ENCODE peak calls at places on chromosomes 2 and 18, in eight cellular contexts. X, W, B, Q, O, C, H and J are unnamed samples.

GRCh38 chr18:75211721-75212625 is 1.4 kb downstream of the TSHZ1 start:
- DNase-seq in X (peak; percentile 73), W (peak; percentile 80), B (peak; percentile 48), Q (peak; percentile 66), O (peak; percentile 86), C (no peak), H (peak; percentile 43), J (peak; percentile 58)

GRCh38 chr2:65279756-65280155 is 52.1 kb downstream of the ACTR2 start:
- DNase-seq in X (no peak), W (no peak), B (no peak), Q (no peak), O (no peak), C (no peak), H (no peak), J (no peak)

GRCh38 chr2:11665510-11666362 is 4.3 kb downstream of the NTSR2 start:
- DNase-seq in X (no peak), W (peak; percentile 49), B (no peak), Q (no peak), O (no peak), C (no peak), H (no peak), J (no peak)

GRCh38 chr2:196173505-196173904 is 2.1 kb upstream of the STK17B start:
- DNase-seq in X (no peak), W (no peak), B (no peak), Q (no peak), O (no peak), C (no peak), H (no peak), J (no peak)

GRCh38 chr2:144426981-144427479 is 92.9 kb downstream of the ZEB2 start:
- DNase-seq in X (no peak), W (no peak), B (no peak), Q (no peak), O (no peak), C (no peak), H (peak; percentile 57), J (no peak)

GRCh38 chr18:1011342-1011741 is 106.7 kb downstream of the ADCYAP1 start:
- DNase-seq in X (no peak), W (no peak), B (no peak), Q (no peak), O (no peak), C (no peak), H (no peak), J (no peak)

GRCh38 chr2:136025057-136025973 is 39.9 kb upstream of the DARS1 start:
- DNase-seq in X (peak; percentile 76), W (peak; percentile 68), B (peak; percentile 99), Q (peak; percentile 82), O (peak; percentile 96), C (no peak), H (peak; percentile 80), J (no peak)

GRCh38 chr18:44179693-44180092 is 501.0 kb upstream of the SETBP1 start:
- DNase-seq in X (no peak), W (no peak), B (no peak), Q (no peak), O (no peak), C (no peak), H (no peak), J (no peak)

GRCh38 chr2:231200805-231201474 is 2.5 kb downstream of the ARMC9 start:
- DNase-seq in X (no peak), W (peak; percentile 54), B (no peak), Q (no peak), O (no peak), C (no peak), H (peak; percentile 50), J (no peak)

GRCh38 chr2:152649997-152650396 is 67.3 kb downstream of the PRPF40A start:
- DNase-seq in X (no peak), W (no peak), B (no peak), Q (no peak), O (no peak), C (no peak), H (no peak), J (no peak)

GRCh38 chr2:240109386-240109785 is 26.7 kb downstream of the COPS9 start:
- DNase-seq in X (no peak), W (no peak), B (no peak), Q (no peak), O (no peak), C (no peak), H (no peak), J (no peak)

GRCh38 chr2:240111253-240111652 is 24.9 kb downstream of the COPS9 start:
- DNase-seq in X (no peak), W (no peak), B (no peak), Q (no peak), O (no peak), C (no peak), H (peak; percentile 12), J (no peak)

GRCh38 chr2:240107386-240107785 is 28.7 kb downstream of the COPS9 start:
- DNase-seq in X (no peak), W (no peak), B (peak; percentile 25), Q (no peak), O (no peak), C (no peak), H (no peak), J (no peak)

DNA sequence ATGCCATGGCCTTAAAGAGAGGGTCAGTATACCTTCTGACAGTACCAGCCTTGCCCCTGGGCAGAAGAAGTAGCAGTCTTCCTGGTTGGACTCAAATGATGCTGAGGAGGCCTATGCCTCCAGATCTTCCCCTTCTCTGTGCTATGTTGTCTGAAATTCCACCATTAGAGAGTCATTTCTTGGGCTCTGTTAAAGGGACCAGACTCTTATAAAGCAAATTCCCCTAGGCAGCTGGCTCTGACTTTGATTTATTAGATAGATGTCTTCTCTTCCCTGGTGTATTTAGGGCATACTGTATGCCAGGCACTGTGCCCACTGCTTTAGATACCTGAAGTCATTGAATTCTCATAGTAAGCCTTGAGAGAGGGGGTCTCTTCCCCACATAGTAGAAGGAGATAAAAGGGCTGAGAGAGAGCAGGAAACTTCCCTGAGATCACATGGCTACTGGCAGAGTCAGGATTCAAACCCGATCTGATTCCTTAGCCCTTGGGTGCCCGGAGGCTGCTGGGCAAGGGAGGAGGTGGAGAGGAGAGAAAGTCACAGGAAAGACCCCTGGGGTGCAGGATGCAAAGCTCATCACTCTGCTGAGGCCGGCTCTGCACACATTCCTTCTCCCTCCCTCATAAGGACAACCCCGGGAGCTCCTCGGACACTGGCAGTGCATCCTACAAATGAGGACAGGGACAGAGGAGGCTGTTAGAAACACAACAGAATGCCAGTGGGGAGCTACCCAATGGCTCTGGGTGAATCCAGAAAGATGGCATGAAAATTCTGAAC is 23.0 kb downstream of the COPS9 start:
- DNase-seq in X (no peak), W (no peak), B (peak; percentile 25), Q (no peak), O (peak; percentile 80), C (no peak), H (no peak), J (no peak)
- H3K27me3 ChIP-seq in X (no peaks in the 10 kb centered on the region), W (no peaks in the 10 kb centered on the region), B (no peaks in the 10 kb centered on the region), Q (no peaks in the 10 kb centered on the region), O (no peaks in the 10 kb centered on the region), C (peaks cover 16% of the 10 kb centered on the region), H (no peaks in the 10 kb centered on the region), J (no peaks in the 10 kb centered on the region)

GRCh38 chr2:141399270-141399669 is 731.5 kb downstream of the LRP1B start:
- DNase-seq in X (no peak), W (no peak), B (peak; percentile 43), Q (no peak), O (peak; percentile 63), C (no peak), H (peak; percentile 40), J (no peak)
- TF ChIP-seq CTCF in X (no peak), W (no peak), B (peak; percentile 71), Q (no peak), O (peak; percentile 80), C (no peak), H (peak; percentile 61), J (peak; percentile 62)

GRCh38 chr18:7429831-7430230 is 137.3 kb upstream of the PTPRM start:
- DNase-seq in X (no peak), W (no peak), B (no peak), Q (no peak), O (no peak), C (no peak), H (no peak), J (no peak)
- H3K27me3 ChIP-seq in X (no peaks in the 10 kb centered on the region), W (no peaks in the 10 kb centered on the region), B (no peaks in the 10 kb centered on the region), Q (no peaks in the 10 kb centered on the region), O (no peaks in the 10 kb centered on the region), C (no peaks in the 10 kb centered on the region), H (no peaks in the 10 kb centered on the region), J (no peaks in the 10 kb centered on the region)

DNA sequence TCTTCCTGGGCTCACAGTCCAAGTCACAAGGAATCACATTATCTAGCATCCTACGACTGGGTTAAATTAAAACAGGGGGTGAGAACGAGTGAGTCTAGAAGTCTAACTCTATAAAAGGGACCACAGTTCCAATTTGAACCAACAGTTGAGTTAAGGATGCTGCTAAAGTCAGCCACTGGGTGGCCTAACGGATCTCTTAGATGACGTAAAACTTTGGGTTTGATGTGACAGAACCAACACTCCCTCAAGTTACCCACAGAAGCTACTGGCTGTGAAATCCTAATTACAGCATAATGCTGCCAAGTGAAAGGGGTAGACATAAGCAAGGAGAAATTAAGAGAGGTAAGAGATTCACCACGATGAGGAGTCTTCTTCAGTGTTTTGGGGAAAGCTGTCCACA is 32.7 kb upstream of the RUFY4 start:
- DNase-seq in X (no peak), W (no peak), B (no peak), Q (no peak), O (peak; percentile 39), C (no peak), H (no peak), J (no peak)
- TF ChIP-seq CTCF in X (no peak), W (no peak), B (peak; percentile 18), Q (no peak), O (peak; percentile 64), C (no peak), H (no peak), J (no peak)

GRCh38 chr2:98297817-98298684 is 48.2 kb upstream of the CNGA3 start:
- DNase-seq in X (no peak), W (no peak), B (no peak), Q (no peak), O (peak; percentile 59), C (no peak), H (no peak), J (no peak)
- H3K27me3 ChIP-seq in X (no peaks in the 10 kb centered on the region), W (no peaks in the 10 kb centered on the region), B (no peaks in the 10 kb centered on the region), Q (no peaks in the 10 kb centered on the region), O (no peaks in the 10 kb centered on the region), C (peaks cover 7% of the 10 kb centered on the region), H (no peaks in the 10 kb centered on the region), J (no peaks in the 10 kb centered on the region)

GRCh38 chr2:159185401-159186130 is 100.9 kb downstream of the WDSUB1 start:
- DNase-seq in X (no peak), W (no peak), B (peak; percentile 24), Q (no peak), O (peak; percentile 67), C (no peak), H (peak; percentile 65), J (peak; percentile 44)
- TF ChIP-seq CTCF in X (no peak), W (peak; percentile 25), B (peak; percentile 37), Q (peak; percentile 47), O (peak; percentile 68), C (no peak), H (peak; percentile 55), J (peak; percentile 69)